ENCODE peak calls at places on chromosomes 3 and 15, in six cellular contexts. C, S, D, H, Y and P are unnamed samples.

GRCh38 chr3:55128201-55128870 is 200.5 kb upstream of the LRTM1 start:
- DNase-seq in C (no peak), S (no peak), D (no peak), H (no peak), Y (no peak), P (no peak)

GRCh38 chr3:31165399-31165860 is 271.0 kb upstream of the GADL1 start:
- DNase-seq in C (no peak), S (no peak), D (peak; percentile 90), H (no peak), Y (no peak), P (no peak)

GRCh38 chr15:83046558-83047127 is 20.4 kb downstream of the BTBD1 start:
- DNase-seq in C (no peak), S (no peak), D (peak; percentile 69), H (no peak), Y (no peak), P (no peak)

GRCh38 chr15:79640206-79640605 is 208.1 kb downstream of the MINAR1 start:
- DNase-seq in C (peak; percentile 91), S (peak; percentile 7), D (peak; percentile 74), H (no peak), Y (no peak), P (no peak)

GRCh38 chr3:175741951-175742350 is 882.8 kb downstream of the NAALADL2 start:
- DNase-seq in C (no peak), S (no peak), D (no peak), H (no peak), Y (no peak), P (no peak)

GRCh38 chr3:100810671-100811070 is 101.4 kb downstream of the TFG start:
- DNase-seq in C (no peak), S (no peak), D (no peak), H (no peak), Y (no peak), P (no peak)

GRCh38 chr15:51721199-51721960 is 16.1 kb downstream of the LYSMD2 start:
- DNase-seq in C (no peak), S (no peak), D (peak; percentile 86), H (no peak), Y (no peak), P (no peak)

GRCh38 chr3:123225557-123225956 is 23.8 kb downstream of the SEC22A start:
- DNase-seq in C (no peak), S (no peak), D (no peak), H (no peak), Y (no peak), P (no peak)

GRCh38 chr3:29758108-29759020 is 477.5 kb downstream of the RBMS3 start:
- DNase-seq in C (no peak), S (no peak), D (peak; percentile 88), H (no peak), Y (no peak), P (no peak)

GRCh38 chr3:99753268-99753975 is 64.2 kb upstream of the CMSS1 start:
- DNase-seq in C (peak; percentile 54), S (peak; percentile 28), D (peak; percentile 77), H (peak; percentile 7), Y (peak; percentile 52), P (peak; percentile 25)

GRCh38 chr15:66750609-66751008 is 48.6 kb downstream of the SMAD6 start:
- DNase-seq in C (no peak), S (no peak), D (no peak), H (no peak), Y (no peak), P (no peak)

GRCh38 chr15:65374831-65375401 is 2.9 kb downstream of the IGDCC3 start:
- DNase-seq in C (no peak), S (no peak), D (no peak), H (no peak), Y (no peak), P (no peak)

GRCh38 chr3:158168996-158169573 is 59.2 kb downstream of the RSRC1 start:
- DNase-seq in C (no peak), S (no peak), D (no peak), H (no peak), Y (no peak), P (no peak)

DNA sequence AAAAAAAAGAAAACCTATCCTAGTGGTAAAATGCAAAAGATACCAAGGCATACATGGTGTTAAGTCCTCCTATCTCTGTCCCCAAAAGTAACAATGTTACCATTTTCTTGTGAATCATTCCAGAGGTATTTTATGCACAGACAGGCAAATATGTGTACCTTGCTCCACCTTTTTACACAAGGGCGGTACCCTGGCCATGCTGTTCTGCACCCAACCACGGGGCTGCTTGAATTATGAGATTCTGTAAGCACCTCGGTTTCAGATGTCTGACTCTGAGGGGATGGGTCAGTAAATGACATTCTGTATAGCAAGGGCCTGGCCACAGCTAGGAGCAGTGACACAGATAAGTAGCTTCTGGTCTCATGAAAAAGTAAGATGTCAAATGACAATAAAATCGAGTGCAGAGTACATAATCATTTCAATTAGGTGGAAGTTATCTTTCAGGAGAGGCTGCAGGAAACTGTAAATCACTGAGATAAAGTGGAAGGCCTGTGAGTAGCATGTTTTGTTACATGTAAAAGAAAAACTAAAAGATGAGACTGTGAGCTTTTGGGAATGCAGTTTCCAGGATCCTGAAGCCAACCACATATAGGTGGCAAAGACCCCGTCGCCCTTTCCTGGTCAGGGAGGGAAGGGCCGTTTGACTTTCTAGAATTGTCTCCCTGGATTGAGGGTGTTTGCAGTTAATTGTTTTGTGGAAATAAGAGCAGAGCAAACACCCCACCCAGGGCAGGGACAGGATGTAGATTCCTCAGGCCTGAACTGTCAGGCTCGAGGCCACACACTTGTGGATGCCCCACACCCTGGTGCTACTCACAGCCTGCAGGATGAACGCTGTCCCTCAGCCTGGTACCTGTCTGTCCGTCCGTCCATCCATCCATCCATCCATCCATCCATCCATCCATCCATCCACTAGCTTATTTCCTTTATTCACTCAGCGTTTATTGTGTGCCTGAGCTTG is 30.2 kb upstream of the FLNB start:
- DNase-seq in C (peak; percentile 92), S (peak; percentile 67), D (no peak), H (no peak), Y (no peak), P (no peak)
- TF ChIP-seq JUN in C (no peak), S (no peak), D (no peak), H (no peak), Y (no peak), P (no peak)

DNA sequence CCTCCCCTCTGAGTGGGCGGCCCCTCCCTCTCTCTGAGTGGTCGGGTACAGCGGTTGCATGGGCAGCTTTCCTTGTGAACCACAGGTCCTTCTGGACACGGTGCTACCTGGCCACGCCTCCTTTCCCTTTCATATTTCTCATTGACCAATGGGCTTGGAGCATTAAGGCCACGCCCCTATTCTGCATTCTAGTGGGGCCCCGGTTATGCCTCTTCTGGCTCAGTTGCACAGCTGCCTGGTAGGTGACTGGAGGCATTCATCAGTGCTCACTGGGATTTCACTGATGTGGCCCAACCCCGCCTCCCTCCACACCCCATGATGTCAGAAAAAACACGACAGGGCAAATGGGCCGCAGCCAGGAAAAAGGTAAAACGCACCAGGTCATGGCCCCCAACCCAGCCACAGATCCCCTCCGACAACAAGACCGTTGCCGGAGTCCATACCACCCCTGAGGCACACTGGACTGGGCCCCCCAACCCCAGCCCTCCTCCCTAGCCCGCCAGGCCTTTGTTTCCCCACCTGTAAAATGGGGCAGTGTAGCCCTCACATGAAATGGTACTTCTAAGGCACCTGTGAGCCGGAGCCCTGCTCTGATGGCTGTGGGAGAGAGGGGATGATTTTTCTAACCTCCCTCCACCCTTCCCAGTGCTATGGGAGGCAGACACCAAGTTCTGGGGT is 26.3 kb downstream of the NGRN start:
- DNase-seq in C (peak; percentile 71), S (peak; percentile 50), D (no peak), H (peak; percentile 90), Y (no peak), P (peak; percentile 41)
- TF ChIP-seq JUN in C (no peak), S (no peak), D (no peak), H (no peak), Y (no peak), P (no peak)

DNA sequence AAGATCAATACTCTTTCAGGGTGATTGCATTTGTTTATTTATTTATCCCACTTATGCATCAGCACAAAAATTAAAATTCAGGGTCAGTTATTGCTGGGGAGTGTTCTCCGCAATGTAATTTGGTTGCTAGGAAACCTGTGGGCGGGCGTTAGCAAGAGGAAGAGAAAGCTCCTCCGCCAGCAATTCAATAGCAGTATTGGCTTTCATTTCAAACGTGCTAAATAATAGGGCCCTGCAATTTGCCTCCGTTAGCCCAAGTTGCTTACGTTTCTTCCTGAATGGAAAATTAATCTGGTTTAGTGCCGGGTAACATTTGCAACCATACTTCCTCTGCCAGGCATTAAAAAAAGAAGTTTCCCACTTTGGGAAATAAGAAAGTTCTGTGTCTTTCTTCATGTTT is 35.5 kb upstream of the PLCL2 start:
- DNase-seq in C (no peak), S (no peak), D (peak; percentile 48), H (no peak), Y (no peak), P (peak; percentile 18)
- TF ChIP-seq JUN in C (no peak), S (no peak), D (no peak), H (no peak), Y (no peak), P (no peak)

GRCh38 chr3:111924283-111924682 is 54.5 kb upstream of the ABHD10 start:
- DNase-seq in C (no peak), S (no peak), D (peak; percentile 99), H (no peak), Y (no peak), P (no peak)

GRCh38 chr3:111919370-111920065 is 59.3 kb upstream of the ABHD10 start:
- DNase-seq in C (no peak), S (no peak), D (no peak), H (no peak), Y (no peak), P (peak; percentile 59)

GRCh38 chr3:111926266-111926676 is 52.6 kb upstream of the ABHD10 start:
- DNase-seq in C (no peak), S (no peak), D (peak; percentile 76), H (no peak), Y (no peak), P (no peak)

GRCh38 chr3:111923821-111924220 is 55.0 kb upstream of the ABHD10 start:
- DNase-seq in C (no peak), S (no peak), D (no peak), H (no peak), Y (no peak), P (no peak)

GRCh38 chr3:111923095-111923771 is 55.6 kb upstream of the ABHD10 start:
- DNase-seq in C (peak; percentile 63), S (no peak), D (no peak), H (no peak), Y (no peak), P (no peak)
- TF ChIP-seq JUN in C (no peak), S (no peak), D (no peak), H (no peak), Y (no peak), P (no peak)